ENCODE peak calls at places on chromosomes 3 and 15, in seven cellular contexts. I, B, O, N, V, G and J are unnamed samples.

GRCh38 chr3:147405552-147406254 is 640 bp downstream of the ZIC4 start:
- DNase-seq in G (no peak), O (no peak), B (peak), N (no peak), I (no peak), V (no peak), J (no peak)

GRCh38 chr3:140497331-140497730 is 180.5 kb upstream of the TRIM42 start:
- DNase-seq in O (no peak), G (no peak), N (no peak), B (no peak), V (no peak), I (no peak), J (no peak)

GRCh38 chr15:80367094-80367493 is 37.1 kb upstream of the ARNT2 start:
- DNase-seq in O (no peak), B (peak), V (peak), N (peak), I (no peak), G (no peak), J (peak)

GRCh38 chr15:63372018-63372705 is 9.5 kb downstream of the CA12 start:
- DNase-seq in O (peak), G (peak), I (peak), V (no peak), N (peak), B (no peak), J (peak)

GRCh38 chr3:74904646-74905045 is 290.2 kb upstream of the CNTN3 start:
- DNase-seq in B (no peak), I (no peak), V (no peak), N (no peak), O (no peak), G (no peak), J (no peak)

GRCh38 chr3:195758721-195759353 is 38.1 kb downstream of the MUC20 start:
- DNase-seq in V (no peak), N (no peak), O (no peak), B (no peak), G (no peak), I (no peak), J (no peak)

GRCh38 chr3:79521221-79521848 is 246.5 kb downstream of the ROBO1 start:
- DNase-seq in I (peak), O (peak), G (no peak), N (peak), B (no peak), V (peak), J (peak)

GRCh38 chr3:122103821-122104514 is 48.8 kb downstream of the CD86 start:
- DNase-seq in B (no peak), O (no peak), G (no peak), V (no peak), N (no peak), I (no peak), J (no peak)

GRCh38 chr15:40844543-40844981 is 714 bp downstream of the SPINT1 start:
- DNase-seq in I (peak), V (peak), N (no peak), G (no peak), O (peak), B (no peak), J (peak)

GRCh38 chr3:134330895-134331810 is 43.1 kb downstream of the AMOTL2 start:
- DNase-seq in O (peak), I (no peak), V (no peak), B (no peak), N (peak), G (no peak), J (no peak)

GRCh38 chr3:195574497-195575304 is 9.0 kb downstream of the APOD start:
- DNase-seq in B (no peak), V (no peak), I (no peak), O (no peak), N (no peak), G (no peak), J (no peak)

GRCh38 chr3:177596822-177597271 is 399.6 kb upstream of the TBL1XR1 start:
- DNase-seq in O (no peak), G (no peak), N (no peak), V (no peak), B (no peak), I (no peak), J (no peak)

GRCh38 chr15:58115692-58116091 is 22.5 kb upstream of the AQP9 start:
- DNase-seq in B (no peak), O (peak), G (no peak), N (peak), V (no peak), I (no peak), J (peak)

GRCh38 chr3:157865449-157865862 is 240.8 kb downstream of the SHOX2 start:
- DNase-seq in G (no peak), B (peak), I (peak), N (peak), V (peak), O (peak), J (peak)

GRCh38 chr15:39125904-39126303 is 455.0 kb upstream of the THBS1 start:
- DNase-seq in B (peak), I (no peak), N (peak), O (peak), G (no peak), V (peak), J (peak)

GRCh38 chr3:178804606-178805005 is 267.0 kb downstream of the ZMAT3 start:
- DNase-seq in N (no peak), I (no peak), G (no peak), B (no peak), O (no peak), V (no peak), J (no peak)

GRCh38 chr15:33242165-33242564 is 47.7 kb upstream of the FMN1 start:
- DNase-seq in B (peak), N (peak), V (peak), G (no peak), O (peak), I (peak), J (peak)

GRCh38 chr3:149648525-149648924 is 9.3 kb downstream of the WWTR1 start:
- DNase-seq in B (no peak), G (no peak), V (no peak), I (no peak), O (no peak), N (no peak), J (no peak)

GRCh38 chr3:175940243-175940642 is 1081.1 kb downstream of the NAALADL2 start:
- DNase-seq in G (no peak), O (no peak), V (no peak), N (no peak), I (no peak), B (no peak), J (peak)

GRCh38 chr15:71473751-71474150 is 336.6 kb upstream of the NR2E3 start:
- DNase-seq in N (no peak), V (no peak), O (no peak), B (no peak), G (no peak), I (no peak), J (no peak)

GRCh38 chr3:64049136-64049535 is 25.8 kb upstream of the PSMD6 start:
- DNase-seq in G (no peak), V (no peak), N (no peak), O (no peak), B (no peak), I (no peak), J (peak)

GRCh38 chr3:50605901-50606326 is 5.7 kb downstream of the CISH start:
- DNase-seq in G (peak), V (peak), I (peak), O (no peak), B (no peak), N (no peak), J (peak)

GRCh38 chr3:135090020-135090717 is 295.1 kb downstream of the EPHB1 start:
- DNase-seq in B (no peak), I (no peak), G (no peak), V (no peak), N (no peak), O (no peak), J (peak)

GRCh38 chr15:79292011-79292410 is 9.5 kb downstream of the ANKRD34C start:
- DNase-seq in O (no peak), G (no peak), N (no peak), B (no peak), V (no peak), I (no peak), J (no peak)

GRCh38 chr3:120506828-120507774 is 56.3 kb upstream of the FSTL1 start:
- DNase-seq in V (peak), I (no peak), G (no peak), O (peak), B (no peak), N (peak), J (peak)

GRCh38 chr3:167740961-167741587 is 5.6 kb downstream of the SERPINI1 start:
- DNase-seq in V (peak), G (no peak), N (peak), I (no peak), O (peak), B (peak), J (peak)

GRCh38 chr15:90119367-90119766 is 17.1 kb upstream of the IDH2 start:
- DNase-seq in B (no peak), V (no peak), O (no peak), G (no peak), N (no peak), I (no peak), J (no peak)

GRCh38 chr3:102141096-102141912 is 292.0 kb downstream of the NFKBIZ start:
- DNase-seq in I (no peak), B (no peak), V (no peak), G (no peak), O (no peak), N (no peak), J (no peak)

GRCh38 chr3:120218981-120219380 is 66.0 kb downstream of the GPR156 start:
- DNase-seq in B (no peak), O (no peak), I (no peak), V (no peak), N (no peak), G (no peak), J (no peak)

GRCh38 chr3:159988617-159989251 is at the start of gene IL12A:
- DNase-seq in V (peak), B (peak), N (peak), I (peak), O (peak), G (peak), J (peak)

GRCh38 chr3:8239718-8240698 is 261.6 kb upstream of the LMCD1 start:
- DNase-seq in O (peak), I (peak), G (no peak), N (peak), B (peak), V (peak), J (peak)

GRCh38 chr3:174335324-174335723 is 523.8 kb upstream of the NAALADL2 start:
- DNase-seq in B (no peak), O (no peak), V (no peak), N (no peak), G (no peak), I (no peak), J (no peak)

GRCh38 chr3:125395091-125395490 is 20.0 kb upstream of the ZNF148 start:
- DNase-seq in V (no peak), B (no peak), N (no peak), G (no peak), I (no peak), O (no peak), J (peak)

GRCh38 chr3:126548556-126549466 is 9.9 kb downstream of the C3orf22 start:
- DNase-seq in G (peak), V (no peak), N (no peak), B (peak), I (no peak), O (no peak), J (no peak)

GRCh38 chr15:74830868-74831267 is 4.4 kb downstream of the CPLX3 start:
- DNase-seq in B (no peak), I (no peak), G (peak), N (no peak), V (no peak), O (no peak), J (no peak)

GRCh38 chr3:64915778-64916177 is 228.0 kb upstream of the ADAMTS9 start:
- DNase-seq in G (no peak), B (no peak), N (no peak), O (peak), I (no peak), V (no peak), J (peak)

GRCh38 chr3:105770410-105770809 is 98.4 kb downstream of the CBLB start:
- DNase-seq in G (no peak), B (no peak), V (no peak), O (no peak), N (no peak), I (no peak), J (no peak)

GRCh38 chr3:46566040-46566631 is at the start of gene LRRC2:
- DNase-seq in B (peak), O (peak), G (peak), V (no peak), I (no peak), N (peak), J (peak)